ENCODE peak calls at places on chromosome 12, in seven cellular contexts. G, S, A, I, F, O and P are unnamed samples.

GRCh38 chr12:68113644-68114043 is 45.9 kb downstream of the IFNG start:
- DNase-seq in F (no peak), S (no peak), O (no peak), I (no peak), G (no peak), A (peak), P (no peak)

GRCh38 chr12:63897931-63898330 is 53.4 kb downstream of the SRGAP1 start:
- DNase-seq in S (no peak), O (no peak), G (no peak), F (no peak), I (no peak), A (no peak), P (no peak)

GRCh38 chr12:110790301-110790700 is 47.6 kb upstream of the PPP1CC start:
- DNase-seq in F (no peak), I (no peak), G (peak), A (no peak), O (no peak), S (no peak), P (no peak)

GRCh38 chr12:24861751-24862575 is 86.9 kb downstream of the BCAT1 start:
- DNase-seq in F (no peak), A (no peak), O (no peak), S (no peak), G (no peak), I (no peak), P (no peak)

GRCh38 chr12:6093764-6094163 is 30.7 kb downstream of the VWF start:
- DNase-seq in A (no peak), F (peak), I (no peak), O (no peak), S (no peak), G (no peak), P (peak)

GRCh38 chr12:110354172-110354780 is 49.2 kb downstream of the ANAPC7 start:
- DNase-seq in O (no peak), S (no peak), G (no peak), A (no peak), F (no peak), I (no peak), P (no peak)

GRCh38 chr12:123265851-123266678 is 5.6 kb downstream of the CDK2AP1 start:
- DNase-seq in G (no peak), S (no peak), A (no peak), F (no peak), I (no peak), O (no peak), P (no peak)

GRCh38 chr12:124694846-124695497 is 127.6 kb upstream of the NCOR2 start:
- DNase-seq in S (no peak), A (no peak), I (no peak), G (peak), O (no peak), F (peak), P (peak)

GRCh38 chr12:26750531-26751171 is 82.3 kb downstream of the ITPR2 start:
- DNase-seq in S (no peak), O (no peak), I (no peak), A (no peak), F (no peak), G (no peak), P (no peak)

GRCh38 chr12:57604454-57605307 is at the start of gene DTX3:
- DNase-seq in A (no peak), I (no peak), F (peak), S (peak), G (peak), O (peak), P (no peak)

GRCh38 chr12:107319536-107320030 is 226.2 kb upstream of the CRY1 start:
- DNase-seq in F (peak), O (no peak), I (no peak), S (no peak), A (peak), G (peak), P (no peak)

GRCh38 chr12:71160585-71160984 is 2.8 kb upstream of the TSPAN8 start:
- DNase-seq in F (no peak), A (no peak), O (no peak), S (no peak), I (no peak), G (no peak), P (no peak)

GRCh38 chr12:68899251-68899771 is 33.7 kb downstream of the CPM start:
- DNase-seq in O (no peak), G (peak), I (no peak), S (no peak), F (peak), A (no peak), P (peak)

GRCh38 chr12:49068879-49069506 is 786 bp downstream of the RHEBL1 start:
- DNase-seq in I (no peak), G (no peak), S (no peak), A (no peak), O (no peak), F (peak), P (no peak)

GRCh38 chr12:130438711-130439110 is 101.0 kb downstream of the PIWIL1 start:
- DNase-seq in O (no peak), S (no peak), G (no peak), F (no peak), A (no peak), I (no peak), P (no peak)

GRCh38 chr12:69620921-69621320 is 10.2 kb upstream of the LRRC10 start:
- DNase-seq in A (no peak), S (no peak), O (no peak), G (no peak), I (no peak), F (no peak), P (no peak)

GRCh38 chr12:9392842-9393241 is 184.6 kb upstream of the PZP start:
- DNase-seq in G (no peak), O (no peak), I (no peak), A (no peak), F (no peak), S (no peak), P (no peak)

GRCh38 chr12:69161835-69162234 is 77.5 kb upstream of the CPSF6 start:
- DNase-seq in A (no peak), F (peak), S (no peak), O (no peak), I (no peak), G (no peak), P (no peak)

GRCh38 chr12:7369274-7369729 is 65.4 kb downstream of the ACSM4 start:
- DNase-seq in O (no peak), G (no peak), A (no peak), F (peak), I (no peak), S (no peak), P (peak)

GRCh38 chr12:131129839-131130238 is 176.1 kb downstream of the ADGRD1 start:
- DNase-seq in I (no peak), A (no peak), O (no peak), F (peak), G (no peak), S (no peak), P (peak)

GRCh38 chr12:49675137-49675536 is 32.1 kb downstream of the FMNL3 start:
- DNase-seq in A (no peak), F (no peak), I (no peak), O (no peak), S (no peak), G (no peak), P (no peak)

GRCh38 chr12:8989425-8989824 is at the start of gene KLRG1:
- DNase-seq in F (no peak), S (no peak), A (no peak), I (no peak), G (no peak), O (no peak), P (no peak)

GRCh38 chr12:1282670-1283361 is 291.8 kb downstream of the ERC1 start:
- DNase-seq in O (no peak), A (no peak), G (peak), I (no peak), S (no peak), F (no peak), P (peak)

GRCh38 chr12:12979151-12979550 is 20.9 kb downstream of the HEBP1 start:
- DNase-seq in S (no peak), A (no peak), I (no peak), F (peak), O (no peak), G (no peak), P (no peak)

GRCh38 chr12:76199808-76200207 is 115.3 kb upstream of the NAP1L1 start:
- DNase-seq in O (no peak), S (no peak), F (peak), G (no peak), I (no peak), A (no peak), P (peak)

GRCh38 chr12:21340406-21340805 is 5.7 kb upstream of the SLCO1A2 start:
- DNase-seq in I (no peak), F (no peak), O (no peak), A (no peak), S (no peak), G (no peak), P (no peak)